ENCODE peak calls at places on chromosomes 5 and 9, in nine cellular contexts. G is lung, O is heart right ventricle, M is IMR-90, R is stomach, V is ascending aorta, U is mammary epithelial cell, L is astrocyte, F is left ventricle myocardium inferior. Y is an unnamed sample.
A peak's percentile ranks its signal among the peaks of the same experiment; 100 is the strongest.

GRCh38 chr5:76256116-76256889 is 146.8 kb upstream of the IQGAP2 start:
- DNase-seq in G (peak; percentile 54), M (peak; percentile 66), F (no peak), L (peak; percentile 39), U (peak; percentile 62), O (peak; percentile 56), R (peak; percentile 54), V (no peak), Y (no peak)

GRCh38 chr5:9456435-9457042 is 89.3 kb downstream of the SEMA5A start:
- DNase-seq in M (peak; percentile 97), L (peak; percentile 94), F (no peak), O (peak; percentile 16), G (no peak), U (no peak), V (no peak), R (no peak), Y (no peak)

GRCh38 chr5:173781826-173782670 is 106.1 kb upstream of the CPEB4 start:
- DNase-seq in U (peak; percentile 86), V (peak; percentile 94), G (peak; percentile 74), O (peak; percentile 73), L (peak; percentile 80), M (peak; percentile 94), R (peak; percentile 77), F (peak; percentile 75), Y (peak; percentile 83)

GRCh38 chr5:93192683-93193082 is 388.3 kb downstream of the NR2F1-AS1 start:
- DNase-seq in O (no peak), M (no peak), R (no peak), V (no peak), L (no peak), G (no peak), U (no peak), F (no peak), Y (no peak)

GRCh38 chr9:133306242-133307194 is 29.5 kb downstream of the SURF6 start:
- DNase-seq in M (no peak), F (no peak), U (no peak), L (no peak), G (no peak), V (peak; percentile 53), R (no peak), O (no peak), Y (no peak)

GRCh38 chr5:39624268-39624886 is 199.6 kb upstream of the DAB2 start:
- DNase-seq in U (peak; percentile 83), M (peak; percentile 8), R (peak; percentile 47), G (no peak), F (no peak), O (no peak), L (no peak), V (no peak), Y (no peak)

GRCh38 chr9:100914266-100914665 is 114.3 kb upstream of the PLPPR1 start:
- DNase-seq in V (no peak), G (no peak), O (no peak), M (no peak), F (no peak), U (no peak), L (no peak), R (no peak), Y (no peak)

GRCh38 chr9:38333047-38333446 is 59.5 kb upstream of the ALDH1B1 start:
- DNase-seq in F (no peak), U (peak; percentile 15), O (no peak), G (no peak), R (no peak), V (peak; percentile 12), M (peak; percentile 11), L (peak; percentile 14), Y (no peak)

GRCh38 chr5:53303105-53303504 is 177.3 kb upstream of the FST start:
- DNase-seq in G (no peak), L (peak; percentile 93), F (no peak), O (no peak), M (peak; percentile 88), R (no peak), V (no peak), U (peak; percentile 94), Y (no peak)

GRCh38 chr9:94921656-94922055 is 195.2 kb downstream of the AOPEP start:
- DNase-seq in R (no peak), L (no peak), U (no peak), M (no peak), F (no peak), O (no peak), G (no peak), V (peak; percentile 67), Y (no peak)

GRCh38 chr5:166430491-166431319 is 1860.7 kb upstream of the WWC1 start:
- DNase-seq in M (no peak), L (no peak), U (no peak), F (no peak), V (no peak), O (no peak), R (no peak), G (no peak), Y (no peak)

GRCh38 chr9:124841422-124841821 is 11.8 kb upstream of the WDR38 start:
- DNase-seq in O (no peak), U (no peak), L (no peak), R (no peak), V (no peak), M (no peak), G (no peak), F (no peak), Y (no peak)

GRCh38 chr5:134556994-134557393 is 31.5 kb downstream of the JADE2 start:
- DNase-seq in O (no peak), R (no peak), L (no peak), G (no peak), V (no peak), M (no peak), F (no peak), U (no peak), Y (no peak)

GRCh38 chr5:148844433-148845279 is 18.2 kb downstream of the ADRB2 start:
- DNase-seq in R (no peak), F (no peak), M (peak; percentile 16), U (no peak), G (no peak), L (peak; percentile 12), V (no peak), O (no peak), Y (no peak)

GRCh38 chr5:119273391-119273839 is 82.4 kb upstream of the TNFAIP8 start:
- DNase-seq in F (peak; percentile 26), V (no peak), O (no peak), M (no peak), U (no peak), R (no peak), L (no peak), G (no peak), Y (no peak)

GRCh38 chr9:36640982-36641381 is 68.3 kb downstream of the MELK start:
- DNase-seq in R (no peak), U (no peak), V (no peak), M (no peak), O (no peak), G (no peak), F (no peak), L (no peak), Y (no peak)

GRCh38 chr9:134943411-134943810 is 25.7 kb upstream of the FCN1 start:
- DNase-seq in V (no peak), F (no peak), G (no peak), O (no peak), L (no peak), U (no peak), R (no peak), M (no peak), Y (peak; percentile 43)

GRCh38 chr5:143592648-143593047 is 189.2 kb upstream of the NR3C1 start:
- DNase-seq in R (no peak), V (no peak), O (no peak), G (no peak), L (no peak), U (no peak), F (no peak), M (peak; percentile 64), Y (no peak)

GRCh38 chr5:179495906-179496455 is 54.4 kb upstream of the RUFY1 start:
- DNase-seq in F (no peak), L (no peak), O (no peak), V (no peak), R (no peak), U (no peak), G (no peak), M (no peak), Y (no peak)

GRCh38 chr5:132829742-132830435 is 558 bp downstream of the SHROOM1 start:
- DNase-seq in F (peak; percentile 74), V (peak; percentile 85), U (peak; percentile 67), M (peak; percentile 56), O (peak; percentile 78), L (peak; percentile 35), G (peak; percentile 79), R (peak; percentile 87), Y (peak; percentile 83)

GRCh38 chr5:545641-546375 is 21.6 kb upstream of the SLC9A3 start:
- DNase-seq in G (no peak), R (no peak), L (no peak), F (peak; percentile 12), O (no peak), V (no peak), U (no peak), M (no peak), Y (no peak)
- H3K36me3 ChIP-seq in G (no peaks in the 10 kb centered on the region), R (no peaks in the 10 kb centered on the region), L (no peaks in the 10 kb centered on the region), F (no peaks in the 10 kb centered on the region), O (no peaks in the 10 kb centered on the region), V (no peaks in the 10 kb centered on the region), U (no peaks in the 10 kb centered on the region), M (no peaks in the 10 kb centered on the region), Y (no peaks in the 10 kb centered on the region)

DNA sequence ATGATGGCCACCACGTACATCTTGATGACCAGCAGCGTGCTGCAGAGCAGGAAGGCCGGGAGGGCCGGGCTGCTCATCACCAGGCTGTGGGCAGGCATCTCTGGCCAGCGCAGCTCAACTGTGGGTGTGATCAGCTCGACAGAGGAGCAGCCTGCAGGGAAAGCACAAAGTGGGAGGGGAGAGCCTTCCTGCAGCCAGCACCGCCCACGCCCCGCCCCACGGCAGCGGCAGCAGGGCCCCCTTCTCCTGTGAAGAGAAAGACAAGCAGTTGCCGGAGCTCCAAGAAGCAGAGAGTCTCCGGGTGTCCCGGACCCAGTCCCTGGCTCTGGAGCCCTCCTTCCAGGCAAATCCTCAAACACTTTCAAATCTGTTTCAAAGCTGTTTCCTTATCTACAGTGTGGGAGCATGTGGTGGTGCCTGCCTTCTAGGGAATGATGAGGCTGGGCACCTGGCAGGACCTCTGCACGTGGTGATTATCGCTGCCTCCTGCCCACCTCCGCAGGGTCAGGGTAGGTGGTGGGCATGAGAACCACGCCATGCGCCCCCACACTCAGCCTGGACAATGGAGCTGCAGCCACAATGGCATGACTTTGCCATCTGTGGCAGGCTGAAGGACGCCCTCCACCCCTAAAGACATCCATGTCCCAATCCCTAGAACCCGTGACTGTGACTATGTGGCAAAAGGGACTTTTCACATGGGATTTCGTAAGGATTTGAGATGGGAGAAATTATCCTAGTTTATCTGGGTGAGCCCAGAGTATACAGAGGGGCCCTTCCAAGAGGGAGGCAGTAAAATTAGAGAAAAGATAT is at the start of gene PTGES:
- DNase-seq in G (peak; percentile 64), V (peak; percentile 77), U (peak; percentile 84), R (peak; percentile 69), F (peak; percentile 71), L (peak; percentile 71), O (peak; percentile 47), M (peak; percentile 87), Y (peak; percentile 82)
- H3K27ac ChIP-seq in G (peak within 1 kb of the TSS; percentile 49), V (no peak within 1 kb of the TSS), U (peak within 1 kb of the TSS; percentile 57), R (peak within 1 kb of the TSS; percentile 52), F (no peak within 1 kb of the TSS), L (no peak within 1 kb of the TSS), O (no peak within 1 kb of the TSS), M (peak within 1 kb of the TSS; percentile 7), Y (peak within 1 kb of the TSS; percentile 74)

GRCh38 chr5:113166285-113166684 is 189.7 kb downstream of the DCP2 start:
- DNase-seq in L (peak; percentile 83), G (no peak), M (peak; percentile 95), F (no peak), O (no peak), U (no peak), V (no peak), R (no peak), Y (no peak)
- H3K36me3 ChIP-seq in L (no peaks in the 10 kb centered on the region), G (no peaks in the 10 kb centered on the region), M (no peaks in the 10 kb centered on the region), F (no peaks in the 10 kb centered on the region), O (no peaks in the 10 kb centered on the region), U (no peaks in the 10 kb centered on the region), V (no peaks in the 10 kb centered on the region), R (no peaks in the 10 kb centered on the region), Y (no peaks in the 10 kb centered on the region)

GRCh38 chr5:2224689-2225088 is 342.0 kb upstream of the IRX4 start:
- DNase-seq in M (no peak), F (no peak), V (no peak), O (no peak), R (no peak), G (no peak), L (no peak), U (no peak), Y (no peak)
- H3K27ac ChIP-seq in M (no peak overlapping the region), F (no peak overlapping the region), V (no peak overlapping the region), O (no peak overlapping the region), R (no peak overlapping the region), G (no peak overlapping the region), L (no peak overlapping the region), U (no peak overlapping the region), Y (no peak overlapping the region)

Y was measured in RWPE2.